ENCODE peak calls at places on chromosomes 11 and 22, in eight cellular contexts. O is neural progenitor cell; Y is NB4; I is endothelial cell; M is astrocyte of the spinal cord; S is GM20000; J is naive thymus-derived CD8-positive, alpha-beta T cell; D is stimulated activated CD8-positive, alpha-beta memory T cell treated with anti-CD3 and anti-CD28 coated beads, Interleukin-7, amount 100 ng/mL, for 1 hour. C is an unnamed sample.
A peak's percentile ranks its signal among the peaks of the same experiment; 100 is the strongest.

GRCh38 chr22:26589367-26589844 is 526 bp downstream of the TPST2 start:
- DNase-seq in O (peak; percentile 54), Y (peak; percentile 38), I (peak; percentile 38), M (peak; percentile 15), S (peak; percentile 30), J (peak; percentile 14), D (no peak), C (no peak)

GRCh38 chr11:119236490-119236889 is 30.4 kb downstream of the CBL start:
- DNase-seq in O (no peak), Y (no peak), I (no peak), M (no peak), S (no peak), J (no peak), D (no peak), C (no peak)

GRCh38 chr11:133175111-133175510 is 357.2 kb downstream of the OPCML start:
- DNase-seq in O (no peak), Y (no peak), I (no peak), M (no peak), S (no peak), J (no peak), D (no peak), C (no peak)

GRCh38 chr11:79050784-79051183 is 390.0 kb downstream of the TENM4 start:
- DNase-seq in O (no peak), Y (no peak), I (no peak), M (no peak), S (no peak), J (no peak), D (no peak), C (no peak)

GRCh38 chr11:87263979-87264378 is 226.2 kb downstream of the TMEM135 start:
- DNase-seq in O (no peak), Y (no peak), I (no peak), M (no peak), S (no peak), J (no peak), D (no peak), C (no peak)

GRCh38 chr11:62013266-62014157 is 46.1 kb upstream of the FTH1 start:
- DNase-seq in O (no peak), Y (no peak), I (no peak), M (no peak), S (no peak), J (no peak), D (no peak), C (peak; percentile 65)

GRCh38 chr11:63951779-63952536 is 13.2 kb downstream of the NAA40 start:
- DNase-seq in O (no peak), Y (peak; percentile 92), I (no peak), M (no peak), S (peak; percentile 57), J (no peak), D (peak; percentile 19), C (peak; percentile 51)

GRCh38 chr11:8093931-8094575 is 13.0 kb downstream of the TUB start:
- DNase-seq in O (no peak), Y (no peak), I (no peak), M (no peak), S (no peak), J (no peak), D (no peak), C (no peak)

GRCh38 chr11:58801302-58801701 is 43.2 kb downstream of the GLYATL2 start:
- DNase-seq in O (no peak), Y (no peak), I (no peak), M (no peak), S (no peak), J (no peak), D (no peak), C (no peak)

GRCh38 chr22:40036126-40036525 is 41.4 kb downstream of the FAM83F start:
- DNase-seq in O (no peak), Y (no peak), I (no peak), M (no peak), S (no peak), J (no peak), D (no peak), C (no peak)

GRCh38 chr22:33785283-33785991 is 134.8 kb downstream of the LARGE1 start:
- DNase-seq in O (no peak), Y (peak; percentile 16), I (no peak), M (peak; percentile 7), S (no peak), J (no peak), D (no peak), C (peak; percentile 91)

GRCh38 chr11:11380883-11381282 is 27.8 kb upstream of the CSNK2A3 start:
- DNase-seq in O (no peak), Y (no peak), I (no peak), M (no peak), S (no peak), J (no peak), D (no peak), C (no peak)